ENCODE peak calls at places on chromosomes 2 and 18, in nine cellular contexts. I, G, K, F, W, O, M, L and H are unnamed samples.

GRCh38 chr18:33513027-33513426 is 65.0 kb upstream of the ASXL3 start:
- DNase-seq in I (no peak), G (no peak), K (no peak), F (no peak), W (no peak), O (no peak), M (no peak), L (no peak), H (no peak)

GRCh38 chr2:211367711-211368110 is 811.3 kb downstream of the CPS1 start:
- DNase-seq in I (peak; percentile 50), G (no peak), K (no peak), F (no peak), W (no peak), O (no peak), M (peak; percentile 2), L (no peak), H (no peak)

GRCh38 chr2:11387100-11387390 is 42.6 kb upstream of the ROCK2 start:
- DNase-seq in I (no peak), G (no peak), K (peak; percentile 56), F (no peak), W (no peak), O (no peak), M (no peak), L (no peak), H (no peak)

GRCh38 chr2:218710334-218710686 is 325 bp upstream of the TTLL4 start:
- DNase-seq in I (no peak), G (no peak), K (no peak), F (no peak), W (no peak), O (no peak), M (no peak), L (no peak), H (no peak)

GRCh38 chr2:101753720-101754490 is 56.4 kb downstream of the MAP4K4 start:
- DNase-seq in I (no peak), G (no peak), K (no peak), F (no peak), W (no peak), O (no peak), M (no peak), L (no peak), H (no peak)

GRCh38 chr2:166270376-166270775 is 105.4 kb downstream of the SCN9A start:
- DNase-seq in I (no peak), G (no peak), K (no peak), F (no peak), W (no peak), O (no peak), M (no peak), L (no peak), H (no peak)

GRCh38 chr18:76594966-76595365 is 99.9 kb upstream of the ZNF516 start:
- DNase-seq in I (no peak), G (no peak), K (no peak), F (no peak), W (no peak), O (no peak), M (no peak), L (no peak), H (no peak)

GRCh38 chr2:34332813-34333212 is 733.7 kb upstream of the FAM98A start:
- DNase-seq in I (no peak), G (no peak), K (no peak), F (no peak), W (no peak), O (no peak), M (no peak), L (no peak), H (no peak)

GRCh38 chr2:241853651-241854341 is 4.9 kb downstream of the PDCD1 start:
- DNase-seq in I (no peak), G (no peak), K (peak; percentile 70), F (no peak), W (no peak), O (peak; percentile 70), M (no peak), L (peak; percentile 43), H (no peak)

GRCh38 chr2:66874411-66874810 is 439.5 kb downstream of the MEIS1 start:
- DNase-seq in I (no peak), G (no peak), K (no peak), F (peak; percentile 51), W (no peak), O (no peak), M (peak; percentile 49), L (no peak), H (no peak)

GRCh38 chr2:234482807-234483206 is 14.1 kb downstream of the ARL4C start:
- DNase-seq in I (no peak), G (no peak), K (no peak), F (no peak), W (no peak), O (no peak), M (no peak), L (no peak), H (no peak)

GRCh38 chr2:236573066-236573929 is 3.7 kb downstream of the ACKR3 start:
- DNase-seq in I (no peak), G (no peak), K (no peak), F (no peak), W (no peak), O (no peak), M (no peak), L (no peak), H (no peak)

GRCh38 chr2:47129191-47129711 is 25.9 kb downstream of the STPG4 start:
- DNase-seq in I (no peak), G (no peak), K (no peak), F (no peak), W (no peak), O (no peak), M (no peak), L (no peak), H (no peak)

GRCh38 chr2:29113891-29114321 is 1.3 kb upstream of the CLIP4 start:
- DNase-seq in I (peak; percentile 90), G (peak; percentile 84), K (peak; percentile 83), F (peak; percentile 85), W (peak; percentile 88), O (no peak), M (peak; percentile 88), L (peak; percentile 85), H (peak; percentile 46)

GRCh38 chr2:68765739-68766377 is 31.2 kb downstream of the ARHGAP25 start:
- DNase-seq in I (peak; percentile 60), G (no peak), K (peak; percentile 76), F (no peak), W (peak; percentile 49), O (no peak), M (peak; percentile 36), L (peak; percentile 11), H (no peak)

GRCh38 chr2:10225291-10226031 is 77.2 kb upstream of the HPCAL1 start:
- DNase-seq in I (no peak), G (no peak), K (no peak), F (no peak), W (no peak), O (peak; percentile 54), M (no peak), L (no peak), H (no peak)

GRCh38 chr2:102020596-102021170 is 28.9 kb downstream of the IL1R2 start:
- DNase-seq in I (peak; percentile 97), G (peak; percentile 93), K (peak; percentile 88), F (peak; percentile 93), W (peak; percentile 90), O (peak; percentile 92), M (peak; percentile 95), L (peak; percentile 97), H (peak; percentile 53)

GRCh38 chr2:42768706-42769256 is 4.8 kb upstream of the OXER1 start:
- DNase-seq in I (no peak), G (no peak), K (no peak), F (no peak), W (no peak), O (no peak), M (no peak), L (no peak), H (no peak)

GRCh38 chr2:233061591-233062446 is 1.7 kb downstream of the INPP5D start:
- DNase-seq in I (peak; percentile 5), G (no peak), K (peak; percentile 77), F (no peak), W (peak; percentile 61), O (peak; percentile 92), M (peak; percentile 42), L (no peak), H (no peak)

GRCh38 chr2:239186516-239186915 is 214.3 kb downstream of the HDAC4 start:
- DNase-seq in I (no peak), G (no peak), K (no peak), F (no peak), W (no peak), O (no peak), M (no peak), L (no peak), H (no peak)

GRCh38 chr18:59867337-59868104 is 32.3 kb upstream of the PMAIP1 start:
- DNase-seq in I (no peak), G (no peak), K (no peak), F (no peak), W (no peak), O (no peak), M (no peak), L (no peak), H (no peak)
- H3K4me3 ChIP-seq in I (no peak overlapping the region), G (no peak overlapping the region), K (no peak overlapping the region), F (no peak overlapping the region), W (no peak overlapping the region), O (no peak overlapping the region), M (no peak overlapping the region), L (no peak overlapping the region), H (no peak overlapping the region)

DNA sequence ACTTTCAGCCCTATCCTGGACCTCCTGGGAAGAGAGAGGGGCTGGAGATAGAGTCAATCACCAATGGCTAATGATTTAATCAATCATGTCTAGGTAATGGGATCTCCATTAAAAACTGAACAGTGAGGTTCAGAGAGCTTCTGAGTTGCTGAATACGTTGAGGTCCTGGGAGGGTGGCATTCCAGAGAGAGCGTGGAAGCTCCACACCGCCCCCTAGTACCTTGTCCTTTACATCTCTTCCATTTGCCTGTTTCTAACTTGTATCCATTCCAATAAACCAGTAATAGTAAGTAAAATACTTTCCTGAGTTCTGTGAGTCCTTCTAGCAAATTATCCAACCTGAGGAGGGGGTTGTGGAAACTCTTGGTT is 101.7 kb downstream of the B3GNT2 start:
- DNase-seq in I (peak; percentile 36), G (no peak), K (peak; percentile 64), F (no peak), W (no peak), O (no peak), M (peak; percentile 51), L (no peak), H (no peak)
- TF ChIP-seq CTCF in I (peak; percentile 26), G (no peak), K (peak; percentile 27), F (peak; percentile 16), W (no peak), O (no peak), M (peak; percentile 54), L (peak; percentile 50), H (peak; percentile 24)

GRCh38 chr2:213152888-213153287 is 1.5 kb upstream of the IKZF2 start:
- DNase-seq in I (no peak), G (no peak), K (no peak), F (no peak), W (no peak), O (no peak), M (no peak), L (no peak), H (no peak)
- H3K4me3 ChIP-seq in I (peak overlapping the region; percentile 77), G (no peak overlapping the region), K (peak overlapping the region; percentile 65), F (peak overlapping the region; percentile 82), W (peak overlapping the region; percentile 66), O (peak overlapping the region; percentile 78), M (peak overlapping the region; percentile 68), L (peak overlapping the region; percentile 69), H (peak overlapping the region; percentile 56)

GRCh38 chr2:135531231-135532197 is at the start of gene R3HDM1:
- DNase-seq in I (peak; percentile 100), G (peak; percentile 100), K (peak; percentile 100), F (peak; percentile 100), W (peak; percentile 100), O (peak; percentile 97), M (peak; percentile 100), L (peak; percentile 100), H (peak; percentile 100)
- TF ChIP-seq CTCF in I (no peak), G (no peak), K (no peak), F (no peak), W (no peak), O (no peak), M (no peak), L (no peak), H (no peak)